ENCODE peak calls at places on chromosomes 3 and 15, in five cellular contexts. T is T-helper 17 cell, L is WTC11, K is NCI-H748 treated with DMSO at 0.1 percent for 48 hours, W is cardiac muscle cell. Z is an unnamed sample.

GRCh38 chr3:49470714-49471420 is 800 bp downstream of the DAG1 start:
- DNase-seq in W (no peak), L (no peak), T (no peak), K (no peak), Z (peak)

GRCh38 chr3:137766069-137766960 is 2.2 kb downstream of the SOX14 start:
- DNase-seq in L (peak), W (no peak), K (no peak), T (no peak), Z (no peak)

GRCh38 chr3:61417352-61417751 is 144.0 kb upstream of the PTPRG start:
- DNase-seq in W (no peak), T (no peak), K (no peak), L (no peak), Z (no peak)

GRCh38 chr15:40054746-40055575 is 16.0 kb upstream of the SRP14 start:
- DNase-seq in K (no peak), T (no peak), L (no peak), W (no peak), Z (no peak)

GRCh38 chr3:114144909-114145688 is 33.8 kb downstream of the DRD3 start:
- DNase-seq in T (no peak), W (no peak), K (no peak), L (no peak), Z (no peak)

GRCh38 chr3:50529996-50530706 is 26.7 kb upstream of the CACNA2D2 start:
- DNase-seq in W (no peak), L (no peak), K (no peak), T (no peak), Z (no peak)

GRCh38 chr3:71444028-71444860 is 139.3 kb downstream of the FOXP1 start:
- DNase-seq in K (no peak), T (peak), L (no peak), W (no peak), Z (peak)

GRCh38 chr15:90259524-90259923 is 5.9 kb upstream of the NGRN start:
- DNase-seq in T (no peak), L (no peak), K (no peak), W (no peak), Z (no peak)

GRCh38 chr3:157531301-157531660 is 28.1 kb upstream of the VEPH1 start:
- DNase-seq in T (no peak), L (no peak), W (no peak), K (no peak), Z (no peak)

GRCh38 chr3:65820600-65820999 is 218.1 kb downstream of the MAGI1 start:
- DNase-seq in K (no peak), T (no peak), L (no peak), W (no peak), Z (no peak)

GRCh38 chr3:145266368-145266767 is 894.6 kb downstream of the PLOD2 start:
- DNase-seq in W (peak), K (no peak), L (no peak), T (no peak), Z (no peak)

GRCh38 chr15:45704329-45705249 is 69.8 kb downstream of the SQOR start:
- DNase-seq in K (no peak), L (peak), W (peak), T (peak), Z (peak)

GRCh38 chr15:47963265-47963664 is 157.5 kb upstream of the SLC24A5 start:
- DNase-seq in W (no peak), L (no peak), T (no peak), K (peak), Z (no peak)